ENCODE peak calls at places on chromosomes 4 and X, in five cellular contexts. D is stimulated activated CD4-positive, alpha-beta T cell treated with anti-CD3 and anti-CD28 coated beads, Interleukin-2, amount 100 ng/mL, for 48 hours; K is GOT3; B is ELR; H is BJ. F is an unnamed sample.

GRCh38 chr4:153816542-153816941 is 27.7 kb upstream of the SFRP2 start:
- DNase-seq in D (no peak), K (no peak), B (no peak), H (no peak), F (no peak)

GRCh38 chr4:10098770-10099139 is 17.8 kb downstream of the WDR1 start:
- DNase-seq in D (no peak), H (no peak), K (no peak), B (peak; percentile 82), F (no peak)

GRCh38 chr4:140856692-140857091 is 100.5 kb upstream of the TBC1D9 start:
- DNase-seq in B (peak; percentile 40), H (no peak), K (no peak), D (no peak), F (no peak)

GRCh38 chr4:143023519-143023918 is 161.2 kb upstream of the USP38 start:
- DNase-seq in B (no peak), D (no peak), K (no peak), H (no peak), F (no peak)

GRCh38 chr4:77959566-77960338 is 97.1 kb downstream of the MRPL1 start:
- DNase-seq in K (no peak), H (no peak), D (no peak), B (peak; percentile 64), F (peak; percentile 11)

GRCh38 chr4:30262379-30262778 is 457.8 kb upstream of the PCDH7 start:
- DNase-seq in D (no peak), B (peak; percentile 12), H (no peak), K (no peak), F (no peak)

GRCh38 chrX:71067079-71067478 is 1.1 kb downstream of the SNX12 start:
- DNase-seq in H (no peak), K (no peak), D (no peak), B (no peak), F (no peak)

GRCh38 chrX:23503835-23504539 is 163.3 kb upstream of the PRDX4 start:
- DNase-seq in H (peak; percentile 6), K (peak; percentile 26), D (no peak), B (peak; percentile 90), F (no peak)

GRCh38 chr4:8577972-8578371 is 2.2 kb upstream of the GPR78 start:
- DNase-seq in D (no peak), K (no peak), H (no peak), B (no peak), F (no peak)

GRCh38 chrX:17414839-17415238 is 39.8 kb downstream of the NHS start:
- DNase-seq in H (no peak), K (no peak), B (no peak), D (no peak), F (no peak)

GRCh38 chr4:80454561-80454960 is 119.0 kb downstream of the CFAP299 start:
- DNase-seq in K (no peak), B (no peak), D (no peak), H (no peak), F (no peak)